ENCODE peak calls at places on chromosomes 1 and 21, in four cellular contexts. G, Q, X and D are unnamed samples. For H3K4me1, the result is how much of the 10 kb centered on the place peaks cover.

GRCh38 chr1:80417651-80418050 is 1383.1 kb upstream of the ADGRL2 start:
- DNase-seq in G (peak), Q (no peak), X (no peak), D (no peak)

GRCh38 chr1:95440511-95440910 is 206.5 kb downstream of the RWDD3 start:
- DNase-seq in G (no peak), Q (no peak), X (no peak), D (no peak)

GRCh38 chr1:109298666-109299086 is 8.1 kb downstream of the MYBPHL start:
- DNase-seq in G (peak), Q (no peak), X (peak), D (no peak)

GRCh38 chr1:164780863-164781262 is 221.9 kb downstream of the PBX1 start:
- DNase-seq in G (peak), Q (peak), X (peak), D (no peak)

GRCh38 chr1:2372551-2373490 is 18.5 kb downstream of the MORN1 start:
- DNase-seq in G (no peak), Q (peak), X (peak), D (no peak)

GRCh38 chr1:187051618-187052232 is 223.0 kb downstream of the PLA2G4A start:
- DNase-seq in G (peak), Q (no peak), X (no peak), D (no peak)

GRCh38 chr1:230899845-230900251 is 31.5 kb upstream of the C1orf198 start:
- DNase-seq in G (peak), Q (peak), X (peak), D (no peak)

GRCh38 chr21:41799763-41800162 is 32.9 kb upstream of the RIPK4 start:
- DNase-seq in G (no peak), Q (no peak), X (no peak), D (no peak)

GRCh38 chr1:156376146-156376545 is 7.1 kb downstream of the RHBG start:
- DNase-seq in G (peak), Q (no peak), X (no peak), D (no peak)

GRCh38 chr1:17405898-17406759 is 33.3 kb downstream of the RCC2 start:
- DNase-seq in G (peak), Q (peak), X (peak), D (no peak)

GRCh38 chr21:17370263-17370662 is 142.6 kb upstream of the CXADR start:
- DNase-seq in G (no peak), Q (peak), X (no peak), D (no peak)

GRCh38 chr1:171252482-171252881 is 4.2 kb downstream of the FMO1 start:
- DNase-seq in G (no peak), Q (no peak), X (no peak), D (no peak)

GRCh38 chr1:218480691-218481099 is 135.6 kb downstream of the TGFB2 start:
- DNase-seq in G (peak), Q (no peak), X (no peak), D (no peak)

GRCh38 chr1:226882631-226883409 is 12.4 kb downstream of the PSEN2 start:
- DNase-seq in G (peak), Q (no peak), X (no peak), D (peak)

GRCh38 chr1:243483084-243483845 is 227.4 kb downstream of the SDCCAG8 start:
- DNase-seq in G (no peak), Q (no peak), X (no peak), D (peak)

GRCh38 chr1:31839662-31840343 is 24.0 kb upstream of the SPOCD1 start:
- DNase-seq in G (no peak), Q (no peak), X (no peak), D (no peak)

GRCh38 chr1:31531177-31532000 is 44.9 kb upstream of the TINAGL1 start:
- DNase-seq in G (peak), Q (no peak), X (no peak), D (no peak)

GRCh38 chr1:53376041-53376461 is 48.2 kb upstream of the LRP8 start:
- DNase-seq in G (peak), Q (peak), X (no peak), D (no peak)

GRCh38 chr1:36836916-36837315 is 197.4 kb downstream of the GRIK3 start:
- DNase-seq in G (no peak), Q (no peak), X (no peak), D (no peak)

GRCh38 chr1:151343587-151343986 is 3.5 kb downstream of the RFX5 start:
- DNase-seq in G (no peak), Q (no peak), X (no peak), D (no peak)

DNA sequence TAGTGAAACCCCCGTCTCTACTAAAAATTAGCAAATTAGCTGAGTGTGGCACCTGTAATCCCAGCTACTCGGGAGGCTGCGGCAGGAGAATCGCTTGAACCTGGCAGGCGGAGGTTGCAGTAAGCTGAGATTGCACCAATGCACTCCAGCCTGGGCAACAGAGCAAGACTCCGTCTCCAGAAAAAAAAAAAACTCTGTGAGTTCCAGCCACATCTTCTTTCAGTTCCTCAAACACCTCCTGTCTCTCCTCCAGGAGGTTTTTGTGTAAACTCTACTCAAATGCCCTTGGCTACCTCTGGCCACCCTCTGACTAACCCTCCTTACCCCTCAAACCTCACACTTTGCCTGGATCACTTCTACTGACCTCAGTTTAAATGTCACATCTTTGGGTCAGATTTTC is 38.1 kb downstream of the RCSD1 start:
- DNase-seq in G (no peak), Q (no peak), X (no peak), D (no peak)
- H3K4me1 ChIP-seq in G (under half), Q (under half), X (under half), D (under half)

DNA sequence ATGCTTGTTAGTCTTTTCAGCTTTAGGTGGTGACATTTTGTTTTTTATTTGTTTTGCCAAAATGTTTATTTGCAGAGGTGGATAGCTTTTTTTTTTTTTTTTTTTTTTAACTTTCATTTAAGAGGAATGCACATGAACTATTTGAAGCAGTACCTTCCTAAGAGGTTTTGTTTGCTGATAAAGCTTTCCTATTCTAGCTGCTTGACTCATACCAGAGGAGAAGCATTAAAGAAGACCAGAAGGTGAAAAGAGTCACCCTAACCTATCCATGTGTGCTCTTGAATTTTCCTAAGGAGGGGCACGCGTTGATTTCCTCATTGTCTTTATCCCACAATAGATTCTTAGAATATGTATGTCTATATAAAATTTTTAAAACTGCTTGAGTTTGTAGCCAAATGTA is 57.7 kb downstream of the PRDM2 start:
- DNase-seq in G (no peak), Q (no peak), X (no peak), D (no peak)
- H3K4me1 ChIP-seq in G (under half), Q (half or more), X (under half), D (half or more)

DNA sequence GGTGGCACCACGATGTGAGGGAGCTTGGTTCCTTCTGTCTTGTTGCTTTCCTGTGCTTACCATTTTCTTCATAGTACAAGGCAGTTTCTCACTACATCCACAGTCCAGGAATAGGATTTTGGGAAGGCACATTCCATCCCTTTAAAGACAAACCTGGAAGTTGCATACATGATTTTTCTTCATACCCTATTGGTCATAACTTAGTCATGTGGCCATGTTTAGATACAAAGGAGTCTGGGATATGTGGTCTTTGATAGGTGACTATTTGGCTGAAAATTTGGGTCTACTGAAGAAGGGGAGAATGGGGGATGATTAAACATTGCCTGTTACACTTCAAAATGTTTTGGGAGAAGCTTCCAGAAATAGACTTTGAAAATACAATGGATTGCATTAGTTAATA is 7.0 kb downstream of the DYRK1A start:
- DNase-seq in G (no peak), Q (no peak), X (no peak), D (no peak)
- H3K4me1 ChIP-seq in G (half or more), Q (half or more), X (under half), D (half or more)

GRCh38 chr1:111599781-111600180 is 19.8 kb upstream of the RAP1A start:
- DNase-seq in G (no peak), Q (no peak), X (no peak), D (no peak)

GRCh38 chr1:111602302-111602701 is 17.3 kb upstream of the RAP1A start:
- DNase-seq in G (no peak), Q (no peak), X (no peak), D (no peak)

GRCh38 chr1:111600886-111601386 is 18.7 kb upstream of the RAP1A start:
- DNase-seq in G (no peak), Q (no peak), X (no peak), D (no peak)

GRCh38 chr1:111598534-111598933 is 21.1 kb upstream of the RAP1A start:
- DNase-seq in G (no peak), Q (no peak), X (no peak), D (peak)

GRCh38 chr1:111600295-111600694 is 19.3 kb upstream of the RAP1A start:
- DNase-seq in G (no peak), Q (no peak), X (no peak), D (no peak)
- H3K4me1 ChIP-seq in G (under half), Q (under half), X (under half), D (half or more)

DNA sequence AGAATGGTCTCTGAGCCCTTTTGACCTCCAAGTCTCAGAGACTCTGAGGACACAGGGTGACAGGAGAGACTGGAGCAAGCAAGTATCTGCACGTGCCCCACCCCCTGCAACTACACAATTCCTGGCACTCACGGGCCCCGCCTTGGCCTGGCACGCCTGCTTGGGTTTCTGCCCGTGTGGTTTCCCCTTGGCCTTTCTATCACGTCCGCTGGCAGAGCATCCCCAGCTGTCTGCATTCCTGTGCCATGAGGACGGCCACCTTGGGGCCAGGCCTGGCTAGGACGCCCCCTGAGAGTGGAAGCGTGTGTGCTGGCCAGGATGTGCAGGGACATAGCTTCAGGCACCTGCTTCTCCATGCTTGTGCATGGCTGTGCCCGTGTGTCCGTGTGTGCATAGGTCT is 14.3 kb upstream of the EDN2 start:
- DNase-seq in G (peak), Q (peak), X (peak), D (no peak)
- H3K4me1 ChIP-seq in G (under half), Q (half or more), X (under half), D (under half)

GRCh38 chr1:23037081-23037740 is 17.9 kb downstream of the KDM1A start:
- DNase-seq in G (peak), Q (no peak), X (no peak), D (no peak)
- H3K4me1 ChIP-seq in G (under half), Q (under half), X (under half), D (under half)

DNA sequence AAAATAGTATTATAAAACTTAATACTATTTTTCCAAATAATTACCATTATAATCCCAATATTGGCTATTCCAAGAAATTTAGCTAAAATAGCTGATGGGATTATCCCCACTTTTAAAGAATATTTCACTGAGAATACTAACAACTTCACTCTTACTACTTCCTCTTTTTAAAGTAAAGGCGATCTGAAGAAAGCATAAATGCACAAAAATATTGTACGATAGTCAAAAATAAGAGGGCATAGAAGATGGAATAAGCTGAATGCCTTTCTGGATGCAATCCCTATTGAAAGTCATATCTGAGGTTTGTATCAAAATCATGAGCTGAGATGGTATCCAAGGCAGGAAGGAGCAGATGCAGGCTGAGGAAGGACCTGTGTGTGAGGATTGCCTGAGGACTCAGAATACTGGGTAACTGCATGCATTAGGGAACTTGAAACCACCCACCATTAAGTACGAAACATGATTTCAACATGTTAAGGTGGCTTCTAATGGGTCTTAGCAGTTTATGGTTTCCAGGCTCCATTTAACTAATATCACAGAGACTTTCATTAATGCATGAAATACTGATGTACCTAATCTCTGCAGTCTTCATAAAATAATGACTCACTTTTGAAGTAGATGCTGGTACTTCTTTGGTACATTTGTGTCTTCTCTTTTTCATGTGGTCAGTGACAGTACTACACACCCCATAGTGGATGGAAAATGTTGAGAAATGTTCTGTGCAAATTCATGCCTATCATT is 29.6 kb upstream of the RGS1 start:
- DNase-seq in G (peak), Q (no peak), X (no peak), D (no peak)
- H3K4me1 ChIP-seq in G (under half), Q (under half), X (under half), D (under half)

GRCh38 chr1:64536217-64536835 is 66.4 kb downstream of the CACHD1 start:
- DNase-seq in G (no peak), Q (peak), X (no peak), D (no peak)
- H3K4me1 ChIP-seq in G (under half), Q (under half), X (under half), D (under half)

DNA sequence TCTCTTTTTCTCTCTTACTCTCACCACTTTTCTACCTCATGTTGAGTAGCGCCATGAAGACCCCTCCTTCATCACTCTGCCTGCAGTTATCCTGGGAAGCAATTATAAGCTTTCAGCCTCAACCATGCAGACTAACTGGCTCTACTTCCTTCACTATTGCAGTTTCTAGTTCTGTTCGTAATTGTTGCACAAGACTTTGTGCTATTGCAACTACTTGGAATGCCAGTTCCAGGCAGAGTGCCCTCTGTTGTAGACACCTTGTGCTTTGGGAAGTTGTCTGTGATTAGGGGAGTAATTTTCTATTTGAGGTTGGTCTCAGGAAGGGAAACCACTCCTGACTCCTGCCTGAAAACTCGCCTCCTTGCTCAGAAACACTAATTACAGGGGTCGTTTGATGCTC is 19.4 kb downstream of the PGM1 start:
- DNase-seq in G (peak), Q (no peak), X (no peak), D (no peak)
- H3K4me1 ChIP-seq in G (under half), Q (under half), X (under half), D (under half)